ENCODE peak calls at places on chromosomes 16 and 17, in five cellular contexts. W is GM12878, B is HepG2, I is K562, P is SK-N-SH. A is an unnamed sample.

GRCh38 chr17:75869282-75870141 is 8.9 kb downstream of the TRIM47 start:
- DNase-seq in W (no peak), B (peak), I (peak), P (peak), A (no peak)

GRCh38 chr16:65224994-65225393 is 103.1 kb upstream of the CDH11 start:
- DNase-seq in P (no peak), B (no peak), W (no peak), I (no peak), A (no peak)

GRCh38 chr16:56938664-56939513 is 6.9 kb downstream of the HERPUD1 start:
- DNase-seq in P (no peak), I (no peak), W (no peak), B (no peak), A (no peak)

GRCh38 chr17:8837438-8838075 is 29.9 kb downstream of the PIK3R6 start:
- DNase-seq in B (no peak), W (no peak), P (no peak), I (no peak), A (no peak)

GRCh38 chr16:89656435-89657121 is 930 bp downstream of the CHMP1A start:
- DNase-seq in B (no peak), W (no peak), P (no peak), I (no peak), A (no peak)

GRCh38 chr16:83813818-83814653 is 6.3 kb downstream of the HSBP1 start:
- DNase-seq in B (peak), I (no peak), W (no peak), P (no peak), A (no peak)

GRCh38 chr17:14156689-14157088 is 80.0 kb downstream of the CDRT15 start:
- DNase-seq in I (no peak), P (no peak), W (no peak), B (peak), A (peak)

GRCh38 chr17:45262516-45263476 is 902 bp upstream of the SPATA32 start:
- DNase-seq in W (no peak), P (no peak), B (no peak), I (no peak), A (no peak)

GRCh38 chr17:35390663-35391062 is 17.2 kb upstream of the SLFN11 start:
- DNase-seq in P (no peak), W (no peak), B (no peak), I (no peak), A (no peak)

GRCh38 chr17:19717411-19717908 is 1.1 kb upstream of the SLC47A2 start:
- DNase-seq in P (peak), I (no peak), B (no peak), W (no peak), A (no peak)

GRCh38 chr17:15918661-15919259 is 26.2 kb upstream of the ADORA2B start:
- DNase-seq in P (no peak), W (no peak), I (no peak), B (no peak), A (no peak)

GRCh38 chr17:19238167-19238505 is 970 bp downstream of the EPN2 start:
- DNase-seq in W (no peak), B (no peak), P (peak), I (no peak), A (no peak)

GRCh38 chr16:27217256-27217655 is 13.9 kb downstream of the KDM8 start:
- DNase-seq in W (no peak), B (no peak), I (peak), P (peak), A (no peak)

GRCh38 chr17:79618383-79619067 is 7.7 kb upstream of the RBFOX3 start:
- DNase-seq in W (no peak), I (no peak), P (peak), B (no peak), A (no peak)

GRCh38 chr17:64385187-64386083 is 5.2 kb downstream of the PECAM1 start:
- DNase-seq in B (peak), W (peak), P (no peak), I (peak), A (no peak)

GRCh38 chr17:72683506-72684404 is 408.7 kb downstream of the SLC39A11 start:
- DNase-seq in B (peak), P (no peak), W (no peak), I (no peak), A (no peak)

GRCh38 chr17:9644910-9645751 is at the start of gene USP43:
- DNase-seq in P (peak), B (peak), W (no peak), I (peak), A (peak)

GRCh38 chr17:79942591-79943353 is 92.9 kb downstream of the TBC1D16 start:
- DNase-seq in W (no peak), I (no peak), B (no peak), P (no peak), A (no peak)

GRCh38 chr17:80339731-80340456 is 75.1 kb upstream of the ENDOV start:
- DNase-seq in W (no peak), B (no peak), I (no peak), P (no peak), A (no peak)

GRCh38 chr16:27634781-27635180 is 84.8 kb downstream of the KATNIP start:
- DNase-seq in W (no peak), B (no peak), I (no peak), P (no peak), A (no peak)

GRCh38 chr16:23966577-23966976 is 130.8 kb downstream of the PRKCB start:
- DNase-seq in P (no peak), B (no peak), I (no peak), W (no peak), A (peak)

GRCh38 chr17:2724783-2725164 is 13.2 kb upstream of the CLUH start:
- DNase-seq in W (no peak), I (peak), P (no peak), B (no peak), A (no peak)

GRCh38 chr17:58658804-58659713 is 32.8 kb downstream of the TEX14 start:
- DNase-seq in I (peak), B (peak), P (peak), W (peak), A (peak)

GRCh38 chr16:89567656-89568594 is 7.4 kb downstream of the RPL13 start:
- DNase-seq in P (no peak), B (no peak), I (no peak), W (no peak), A (no peak)

GRCh38 chr17:31787857-31788570 is 71.0 kb downstream of the COPRS start:
- DNase-seq in P (no peak), B (peak), W (no peak), I (peak), A (no peak)

GRCh38 chr17:8941980-8942617 is 23.4 kb downstream of the PIK3R5 start:
- DNase-seq in B (no peak), W (no peak), P (no peak), I (no peak), A (no peak)

GRCh38 chr17:37650419-37651003 is 7.3 kb upstream of the DDX52 start:
- DNase-seq in P (peak), B (peak), I (no peak), W (no peak), A (no peak)

GRCh38 chr16:2963611-2964415 is at the start of gene KREMEN2:
- DNase-seq in B (peak), W (no peak), I (peak), P (peak), A (peak)
- TF ChIP-seq GABPA in B (no peak), W (no peak), I (no peak), P (no peak), A (no peak)

DNA sequence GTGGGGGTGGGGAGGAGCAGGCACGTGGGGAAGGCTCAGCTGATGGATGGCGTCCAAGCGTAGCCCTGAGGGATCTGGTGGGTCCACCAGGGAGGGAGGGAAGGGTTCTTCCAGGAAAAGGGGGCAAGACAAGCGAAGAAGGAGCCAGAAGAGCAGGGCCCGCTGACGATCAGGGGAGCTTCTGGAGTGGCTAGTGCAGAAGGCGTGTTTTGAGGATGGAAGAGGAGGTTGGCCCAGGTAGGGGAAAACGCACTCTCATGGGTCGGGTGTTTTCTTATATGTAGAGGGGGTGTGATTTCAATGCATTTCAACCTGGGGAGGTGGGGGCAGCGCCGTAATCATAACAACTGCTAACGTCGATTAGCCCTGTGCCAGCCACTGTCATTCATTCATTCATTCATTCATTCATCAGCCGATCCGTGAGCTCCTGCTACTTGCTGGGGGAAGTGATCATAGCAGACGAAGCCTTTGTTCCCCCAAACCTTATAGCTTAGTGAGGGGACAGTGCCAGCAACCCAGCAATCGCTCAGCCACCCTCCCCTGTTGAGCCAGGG is 106.7 kb upstream of the GSE1 start:
- DNase-seq in B (no peak), P (no peak), I (no peak), W (no peak), A (no peak)
- TF ChIP-seq POLR2AphosphoS5 in B (no peak), P (no peak), I (no peak), W (no peak), A (no peak)

DNA sequence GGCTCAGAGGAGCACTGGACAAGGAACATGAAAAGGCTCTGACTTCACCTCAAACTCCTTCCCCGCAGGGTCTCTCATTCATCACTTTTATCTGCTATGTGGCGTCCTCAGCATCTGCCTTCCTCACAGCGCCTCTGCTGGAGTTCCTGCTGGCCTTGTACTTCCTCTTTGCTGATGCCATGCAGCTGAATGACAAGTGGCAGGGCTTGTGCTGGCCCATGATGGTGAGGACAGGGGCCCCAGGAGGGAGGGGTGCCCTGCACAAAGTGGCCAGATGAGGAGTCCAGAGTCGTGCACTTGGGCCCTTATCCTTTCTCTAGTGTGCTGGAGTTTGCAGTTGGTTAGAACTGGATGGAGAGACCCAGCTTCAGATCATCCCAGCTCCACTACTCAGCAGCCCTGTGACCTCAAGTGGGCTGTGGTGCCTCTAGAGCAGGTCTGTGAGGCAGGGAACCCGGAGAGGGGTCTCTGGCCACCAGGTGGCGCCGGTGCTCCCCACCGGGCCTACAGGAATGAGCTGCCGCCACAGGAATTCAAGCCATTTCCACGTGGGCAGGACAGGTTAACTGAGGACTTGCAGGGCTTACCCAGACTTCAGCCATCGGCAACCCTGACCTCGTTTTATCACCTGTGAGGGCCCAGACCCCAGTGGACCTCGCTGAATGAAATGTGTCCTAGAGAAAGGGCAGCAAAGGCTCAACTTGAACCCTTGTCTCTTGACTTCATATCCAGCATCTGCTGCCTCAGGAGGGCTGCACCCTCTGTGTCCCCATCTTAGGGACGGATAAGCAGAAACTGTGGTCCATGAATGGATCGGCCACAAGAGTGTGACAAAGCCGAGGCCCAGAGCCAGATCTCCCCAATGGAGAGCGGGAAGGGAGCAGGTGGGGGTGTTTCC is 4.0 kb downstream of the CMTM3 start:
- DNase-seq in B (peak), W (no peak), P (peak), I (peak), A (peak)
- TF ChIP-seq REST in B (no peak), W (no peak), P (peak), I (no peak), A (no peak)

GRCh38 chr17:77127735-77128361 is 12.9 kb upstream of the SEC14L1 start:
- DNase-seq in W (no peak), I (peak), P (no peak), B (no peak), A (peak)
- TF ChIP-seq GABPA in W (no peak), I (no peak), P (no peak), B (no peak), A (no peak)

GRCh38 chr17:1379208-1379929 is 20.7 kb downstream of the YWHAE start:
- DNase-seq in B (no peak), W (no peak), I (no peak), P (no peak), A (no peak)
- TF ChIP-seq POLR2AphosphoS5 in B (no peak), W (no peak), I (no peak), P (no peak), A (no peak)

GRCh38 chr16:74726056-74726455 is 25.4 kb upstream of the MLKL start:
- DNase-seq in B (no peak), W (no peak), I (no peak), P (no peak), A (no peak)

GRCh38 chr16:74726736-74727135 is 26.1 kb upstream of the MLKL start:
- DNase-seq in P (no peak), W (no peak), I (peak), B (peak), A (peak)

GRCh38 chr16:74730049-74730683 is 29.5 kb upstream of the MLKL start:
- DNase-seq in I (no peak), P (no peak), W (no peak), B (no peak), A (no peak)

GRCh38 chr16:74725641-74726040 is 25.0 kb upstream of the MLKL start:
- DNase-seq in P (no peak), W (no peak), I (no peak), B (no peak), A (no peak)

DNA sequence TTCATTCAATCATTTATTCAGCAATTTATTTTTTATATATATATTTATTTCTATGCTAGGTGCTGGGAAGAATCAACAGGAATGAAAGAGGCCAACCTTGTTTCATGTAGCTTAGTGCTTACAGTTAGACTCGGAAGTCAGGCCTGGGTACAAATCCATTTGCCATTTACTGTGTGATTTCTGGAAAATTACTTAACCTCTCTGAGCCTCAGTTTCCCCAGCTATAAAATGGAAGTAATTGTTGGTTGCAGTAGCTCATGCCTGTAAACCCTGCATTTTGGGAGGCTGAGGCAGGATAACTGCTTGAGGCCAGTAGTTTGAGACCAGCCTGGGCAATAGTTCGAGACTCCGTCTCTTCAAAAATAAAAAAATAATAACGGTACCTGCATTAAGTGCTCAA is 27.2 kb upstream of the MLKL start:
- DNase-seq in W (no peak), I (no peak), B (no peak), P (no peak), A (no peak)
- TF ChIP-seq REST in W (no peak), I (no peak), B (no peak), P (no peak), A (no peak)

DNA sequence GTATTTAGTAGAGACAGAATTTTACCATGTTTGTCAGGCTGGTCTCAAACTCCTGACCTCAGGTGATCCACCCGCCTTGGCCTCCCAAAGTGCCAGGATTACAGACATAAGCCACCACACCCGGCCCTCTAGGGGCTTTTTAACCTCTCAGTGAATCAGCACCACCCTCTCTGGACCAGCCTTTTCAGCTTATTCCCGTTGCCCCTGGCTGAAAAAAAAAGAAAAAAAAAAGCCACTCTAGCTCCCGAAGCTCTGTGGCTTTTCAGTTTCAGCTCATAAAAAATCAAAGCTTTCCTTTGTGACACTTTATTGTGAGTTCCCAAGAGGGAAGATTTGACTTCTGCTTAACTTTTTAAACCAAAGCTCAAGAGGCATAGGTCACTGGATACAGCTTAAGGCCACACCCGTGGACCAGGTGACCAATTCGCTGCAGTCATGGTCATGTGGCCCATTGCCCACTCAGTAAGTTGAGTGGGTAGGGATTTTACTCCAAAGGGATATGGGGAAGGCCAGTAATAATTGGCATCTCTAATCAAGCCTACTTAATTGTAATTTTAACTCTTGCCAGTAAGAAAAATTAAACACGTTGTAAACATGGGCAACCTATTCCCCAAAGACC is 46.6 kb upstream of the MED13 start:
- DNase-seq in I (no peak), P (no peak), B (no peak), W (no peak), A (no peak)
- TF ChIP-seq GABPA in I (no peak), P (no peak), B (no peak), W (no peak), A (no peak)

DNA sequence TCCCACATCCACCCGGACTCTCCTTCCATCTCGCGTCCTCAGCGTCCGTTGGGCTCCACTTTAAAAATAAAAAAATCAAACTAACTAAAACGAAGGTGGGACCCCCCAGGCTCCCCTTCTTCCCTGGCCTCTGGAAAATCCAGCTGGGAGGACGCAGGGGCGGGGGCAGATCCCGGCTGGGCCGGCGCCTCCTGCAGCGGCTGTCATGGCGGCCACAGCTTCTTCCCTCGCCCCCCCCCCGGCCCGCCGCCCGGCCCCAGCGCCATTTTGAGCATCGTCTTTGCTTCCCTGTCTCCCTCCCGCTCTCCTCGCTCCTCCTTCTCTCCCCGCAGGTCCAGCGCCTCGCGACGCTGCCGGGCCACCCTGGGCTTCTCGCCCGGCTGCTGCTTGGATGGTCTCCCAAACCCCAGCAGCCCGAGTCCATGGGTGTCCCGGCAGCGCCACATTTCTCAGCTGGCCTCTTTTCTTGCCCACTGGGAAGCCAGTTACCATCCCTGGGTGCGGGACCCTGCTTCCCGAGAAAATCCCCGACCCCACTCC is 3.3 kb downstream of the HOXB2 start:
- DNase-seq in B (no peak), P (peak), W (no peak), I (peak), A (no peak)
- TF ChIP-seq POLR2AphosphoS5 in B (no peak), P (no peak), W (no peak), I (peak), A (no peak)

A was measured in HL-60.